ENCODE peak calls at places on chromosomes 3 and 15, in six cellular contexts. F is dermis blood vessel endothelial cell; M is HT-29; D is RCC 7860; Y is sigmoid colon; Q is stimulated activated CD4-positive, alpha-beta T cell treated with anti-CD3 and anti-CD28 coated beads, Interleukin-2, amount 100 ng/mL, for 48 hours. K is an unnamed sample.

GRCh38 chr3:122533931-122534334 is 19.2 kb upstream of the KPNA1 start:
- DNase-seq in Y (no peak), M (peak), Q (peak), F (peak), D (peak), K (no peak)

GRCh38 chr3:129106866-129107565 is 14.6 kb downstream of the RAB43 start:
- DNase-seq in D (no peak), M (peak), Y (no peak), F (peak), Q (no peak), K (no peak)

GRCh38 chr3:27034255-27034654 is 334.9 kb downstream of the NEK10 start:
- DNase-seq in M (no peak), F (no peak), D (no peak), Q (no peak), Y (no peak), K (no peak)

GRCh38 chr15:98917417-98917816 is 90.2 kb downstream of the PGPEP1L start:
- DNase-seq in F (no peak), Y (no peak), D (no peak), Q (no peak), M (no peak), K (no peak)

GRCh38 chr3:104598848-104599501 is 767.7 kb upstream of the ALCAM start:
- DNase-seq in F (no peak), Q (no peak), M (no peak), D (no peak), Y (no peak), K (no peak)

GRCh38 chr3:18445421-18446066 is 20.4 kb upstream of the SATB1 start:
- DNase-seq in F (no peak), M (peak), D (no peak), Q (peak), Y (peak), K (peak)

GRCh38 chr3:140597792-140598191 is 80.1 kb upstream of the TRIM42 start:
- DNase-seq in Y (no peak), D (no peak), F (no peak), Q (no peak), M (no peak), K (no peak)

GRCh38 chr3:94525039-94525438 is 462.2 kb downstream of the NSUN3 start:
- DNase-seq in Q (no peak), M (peak), F (no peak), Y (no peak), D (no peak), K (no peak)

GRCh38 chr3:32888739-32889138 is 62.7 kb upstream of the CCR4 start:
- DNase-seq in Y (no peak), D (no peak), Q (no peak), F (no peak), M (no peak), K (no peak)

GRCh38 chr3:22735373-22735772 is 467.8 kb upstream of the UBE2E2 start:
- DNase-seq in Y (no peak), Q (no peak), D (no peak), M (no peak), F (no peak), K (no peak)

GRCh38 chr15:91694829-91695205 is 158.7 kb upstream of the SLCO3A1 start:
- DNase-seq in M (peak), F (no peak), Q (no peak), D (no peak), Y (peak), K (no peak)

GRCh38 chr3:160941885-160942494 is 163.2 kb downstream of the B3GALNT1 start:
- DNase-seq in F (peak), M (peak), Q (peak), D (peak), Y (peak), K (no peak)

GRCh38 chr3:41362638-41363559 is 163.6 kb downstream of the CTNNB1 start:
- DNase-seq in F (no peak), M (no peak), D (no peak), Q (no peak), Y (no peak), K (no peak)

GRCh38 chr3:114216186-114216970 is 21.0 kb downstream of the ZNF80 start:
- DNase-seq in D (no peak), F (no peak), Q (no peak), Y (no peak), M (no peak), K (no peak)

GRCh38 chr15:99253381-99254090 is 2.3 kb downstream of the LRRC28 start:
- DNase-seq in F (no peak), M (peak), D (peak), Y (no peak), Q (no peak), K (no peak)

GRCh38 chr3:131083190-131083863 is 56.6 kb downstream of the NEK11 start:
- DNase-seq in Y (peak), D (no peak), M (peak), Q (no peak), F (peak), K (peak)

GRCh38 chr3:120436523-120437050 is 14.2 kb downstream of the FSTL1 start:
- DNase-seq in Y (no peak), F (no peak), Q (no peak), D (no peak), M (no peak), K (no peak)

GRCh38 chr3:38454179-38454883 is 641 bp downstream of the ACVR2B start:
- DNase-seq in Q (peak), F (peak), Y (no peak), M (peak), D (no peak), K (peak)

GRCh38 chr15:40161693-40162401 is 978 bp downstream of the BUB1B start:
- DNase-seq in Y (no peak), M (peak), Q (no peak), D (no peak), F (peak), K (no peak)

GRCh38 chr15:29294732-29295131 is 25.1 kb upstream of the NSMCE3 start:
- DNase-seq in F (no peak), Q (no peak), D (no peak), M (no peak), Y (no peak), K (no peak)

GRCh38 chr3:197394464-197395321 is 96.3 kb upstream of the DLG1 start:
- DNase-seq in D (peak), Y (no peak), Q (peak), F (peak), M (no peak), K (peak)

GRCh38 chr3:81302045-81302444 is 459.4 kb downstream of the GBE1 start:
- DNase-seq in M (peak), Y (no peak), F (peak), Q (peak), D (peak), K (no peak)

GRCh38 chr3:179071569-179072397 is at the start of gene ZMAT3:
- DNase-seq in Q (peak), M (peak), D (peak), F (peak), Y (peak), K (peak)

GRCh38 chr15:41051139-41051538 is 64.9 kb downstream of the INO80 start:
- DNase-seq in Y (no peak), F (no peak), Q (no peak), M (no peak), D (no peak), K (no peak)

GRCh38 chr15:100879461-100880138 is at the start of gene ALDH1A3:
- DNase-seq in F (peak), Y (peak), D (no peak), Q (no peak), M (peak), K (no peak)

GRCh38 chr3:195613468-195614069 is 29.8 kb upstream of the APOD start:
- DNase-seq in Q (no peak), Y (peak), M (no peak), F (no peak), D (no peak), K (no peak)

GRCh38 chr3:40628984-40629383 is 104.2 kb downstream of the ZNF621 start:
- DNase-seq in Y (no peak), D (no peak), M (no peak), F (no peak), Q (no peak), K (no peak)

GRCh38 chr15:68816795-68817303 is 3.8 kb downstream of the ANP32A start:
- DNase-seq in F (peak), Y (no peak), M (peak), D (no peak), Q (no peak), K (no peak)

GRCh38 chr15:67105065-67105951 is 39.9 kb downstream of the SMAD3 start:
- DNase-seq in M (peak), Q (no peak), F (peak), Y (peak), D (peak), K (peak)

GRCh38 chr3:175070946-175071345 is 211.8 kb downstream of the NAALADL2 start:
- DNase-seq in D (no peak), Y (no peak), F (no peak), Q (no peak), M (peak), K (no peak)

GRCh38 chr3:129119365-129120100 is 2.1 kb downstream of the RAB43 start:
- DNase-seq in Q (no peak), Y (no peak), F (peak), D (no peak), M (peak), K (peak)

GRCh38 chr3:42451116-42451515 is 40.7 kb upstream of the LYZL4 start:
- DNase-seq in Q (no peak), F (no peak), D (no peak), M (no peak), Y (no peak), K (no peak)

GRCh38 chr15:58221591-58222241 is 83.5 kb downstream of the AQP9 start:
- DNase-seq in F (peak), Y (no peak), D (no peak), Q (no peak), M (peak), K (no peak)

GRCh38 chr3:10353661-10354372 is 32.9 kb upstream of the SEC13 start:
- DNase-seq in Q (no peak), D (no peak), M (no peak), Y (no peak), F (peak), K (peak)

GRCh38 chr3:129276385-129276784 is 2.3 kb upstream of the HMCES start:
- DNase-seq in M (no peak), D (no peak), F (no peak), Y (no peak), Q (no peak), K (peak)